ENCODE peak calls at places on chromosomes 3 and 15, in six cellular contexts. One of them, this sample, is unnamed.

GRCh38 chr3:143975549-143976152 is 4.0 kb downstream of the DIPK2A start:
- DNase-seq in breast epithelium: no peak
- DNase-seq in HepG2: peak; percentile 13
- DNase-seq in tibial nerve: no peak
- DNase-seq in adrenal gland: peak; percentile 19
- DNase-seq in heart left ventricle: no peak
- DNase-seq in this sample: no peak

GRCh38 chr3:45333549-45333948 is 54.8 kb upstream of the LARS2 start:
- DNase-seq in tibial nerve: no peak
- DNase-seq in HepG2: no peak
- DNase-seq in breast epithelium: no peak
- DNase-seq in heart left ventricle: no peak
- DNase-seq in adrenal gland: no peak
- DNase-seq in this sample: no peak

GRCh38 chr15:57375827-57376694 is at the start of gene CGNL1:
- DNase-seq in tibial nerve: peak; percentile 26
- DNase-seq in heart left ventricle: peak; percentile 40
- DNase-seq in HepG2: peak; percentile 14
- DNase-seq in breast epithelium: no peak
- DNase-seq in adrenal gland: peak; percentile 27
- DNase-seq in this sample: peak; percentile 33

GRCh38 chr15:66673410-66674322 is 28.4 kb upstream of the SMAD6 start:
- DNase-seq in breast epithelium: no peak
- DNase-seq in HepG2: no peak
- DNase-seq in tibial nerve: no peak
- DNase-seq in heart left ventricle: no peak
- DNase-seq in adrenal gland: peak; percentile 32
- DNase-seq in this sample: no peak

GRCh38 chr3:51717947-51718346 is 11.1 kb downstream of the GRM2 start:
- DNase-seq in adrenal gland: no peak
- DNase-seq in tibial nerve: no peak
- DNase-seq in breast epithelium: no peak
- DNase-seq in heart left ventricle: no peak
- DNase-seq in HepG2: no peak
- DNase-seq in this sample: no peak

GRCh38 chr3:149534671-149535394 is 60.3 kb downstream of the TM4SF4 start:
- DNase-seq in adrenal gland: no peak
- DNase-seq in tibial nerve: no peak
- DNase-seq in heart left ventricle: no peak
- DNase-seq in HepG2: no peak
- DNase-seq in breast epithelium: peak; percentile 62
- DNase-seq in this sample: no peak

GRCh38 chr3:13308406-13308805 is 111.7 kb downstream of the NUP210 start:
- DNase-seq in breast epithelium: no peak
- DNase-seq in adrenal gland: peak; percentile 41
- DNase-seq in tibial nerve: no peak
- DNase-seq in HepG2: peak; percentile 47
- DNase-seq in heart left ventricle: no peak
- DNase-seq in this sample: peak; percentile 70

GRCh38 chr3:143737065-143737464 is 111.2 kb downstream of the SLC9A9 start:
- DNase-seq in heart left ventricle: no peak
- DNase-seq in tibial nerve: no peak
- DNase-seq in HepG2: no peak
- DNase-seq in adrenal gland: no peak
- DNase-seq in breast epithelium: no peak
- DNase-seq in this sample: no peak

GRCh38 chr15:92463826-92464225 is 70.1 kb downstream of the ST8SIA2 start:
- DNase-seq in HepG2: no peak
- DNase-seq in adrenal gland: no peak
- DNase-seq in breast epithelium: no peak
- DNase-seq in tibial nerve: no peak
- DNase-seq in heart left ventricle: no peak
- DNase-seq in this sample: no peak

GRCh38 chr3:131114201-131114600 is 87.5 kb downstream of the NEK11 start:
- DNase-seq in breast epithelium: no peak
- DNase-seq in HepG2: no peak
- DNase-seq in tibial nerve: no peak
- DNase-seq in heart left ventricle: no peak
- DNase-seq in adrenal gland: no peak
- DNase-seq in this sample: no peak

GRCh38 chr15:89963301-89964288 is 37.5 kb upstream of the ZNF710 start:
- DNase-seq in heart left ventricle: peak; percentile 22
- DNase-seq in breast epithelium: no peak
- DNase-seq in HepG2: no peak
- DNase-seq in tibial nerve: no peak
- DNase-seq in adrenal gland: peak; percentile 47
- DNase-seq in this sample: no peak

GRCh38 chr3:107710851-107711250 is 188.1 kb downstream of the BBX start:
- DNase-seq in tibial nerve: no peak
- DNase-seq in breast epithelium: no peak
- DNase-seq in HepG2: no peak
- DNase-seq in heart left ventricle: peak; percentile 31
- DNase-seq in adrenal gland: peak; percentile 87
- DNase-seq in this sample: peak; percentile 23

GRCh38 chr15:89101302-89102191 is 13.3 kb downstream of the ABHD2 start:
- DNase-seq in heart left ventricle: peak; percentile 80
- DNase-seq in tibial nerve: peak; percentile 62
- DNase-seq in breast epithelium: peak; percentile 67
- DNase-seq in adrenal gland: peak; percentile 93
- DNase-seq in HepG2: peak; percentile 45
- DNase-seq in this sample: peak; percentile 45

GRCh38 chr3:184553385-184553784 is 8.2 kb upstream of the EPHB3 start:
- DNase-seq in breast epithelium: no peak
- DNase-seq in tibial nerve: no peak
- DNase-seq in adrenal gland: no peak
- DNase-seq in heart left ventricle: no peak
- DNase-seq in HepG2: no peak
- DNase-seq in this sample: no peak

GRCh38 chr3:147397911-147398809 is 8.2 kb downstream of the ZIC4 start:
- DNase-seq in heart left ventricle: no peak
- DNase-seq in tibial nerve: no peak
- DNase-seq in breast epithelium: no peak
- DNase-seq in HepG2: no peak
- DNase-seq in adrenal gland: no peak
- DNase-seq in this sample: no peak

GRCh38 chr3:188595890-188596376 is 442.0 kb downstream of the LPP start:
- DNase-seq in breast epithelium: no peak
- DNase-seq in adrenal gland: no peak
- DNase-seq in tibial nerve: no peak
- DNase-seq in HepG2: no peak
- DNase-seq in heart left ventricle: no peak
- DNase-seq in this sample: no peak

GRCh38 chr15:78437107-78437761 is 782 bp upstream of the IREB2 start:
- DNase-seq in adrenal gland: peak; percentile 47
- DNase-seq in breast epithelium: no peak
- DNase-seq in HepG2: no peak
- DNase-seq in tibial nerve: no peak
- DNase-seq in heart left ventricle: no peak
- DNase-seq in this sample: no peak

GRCh38 chr15:40843183-40843884 is 514 bp upstream of the SPINT1 start:
- DNase-seq in adrenal gland: no peak
- DNase-seq in tibial nerve: no peak
- DNase-seq in heart left ventricle: no peak
- DNase-seq in HepG2: no peak
- DNase-seq in breast epithelium: no peak
- DNase-seq in this sample: no peak

GRCh38 chr3:171936231-171936841 is 93.2 kb downstream of the TMEM212 start:
- DNase-seq in HepG2: no peak
- DNase-seq in tibial nerve: no peak
- DNase-seq in adrenal gland: peak; percentile 37
- DNase-seq in breast epithelium: no peak
- DNase-seq in heart left ventricle: no peak
- DNase-seq in this sample: peak; percentile 8

GRCh38 chr15:64282701-64283100 is 73.3 kb downstream of the CSNK1G1 start:
- DNase-seq in heart left ventricle: no peak
- DNase-seq in breast epithelium: no peak
- DNase-seq in HepG2: no peak
- DNase-seq in tibial nerve: no peak
- DNase-seq in adrenal gland: no peak
- DNase-seq in this sample: no peak

GRCh38 chr15:64503197-64503596 is 42.8 kb downstream of the ZNF609 start:
- DNase-seq in heart left ventricle: no peak
- DNase-seq in adrenal gland: no peak
- DNase-seq in breast epithelium: no peak
- DNase-seq in HepG2: no peak
- DNase-seq in tibial nerve: no peak
- DNase-seq in this sample: no peak

GRCh38 chr3:114496874-114497273 is 203.0 kb downstream of the TIGIT start:
- DNase-seq in breast epithelium: no peak
- DNase-seq in tibial nerve: no peak
- DNase-seq in adrenal gland: peak; percentile 56
- DNase-seq in heart left ventricle: no peak
- DNase-seq in HepG2: peak; percentile 63
- DNase-seq in this sample: no peak

GRCh38 chr3:48428863-48429415 is 947 bp downstream of the PLXNB1 start:
- DNase-seq in adrenal gland: no peak
- DNase-seq in tibial nerve: no peak
- DNase-seq in heart left ventricle: peak; percentile 65
- DNase-seq in breast epithelium: no peak
- DNase-seq in HepG2: no peak
- DNase-seq in this sample: no peak

GRCh38 chr15:61195116-61196002 is 33.7 kb downstream of the RORA start:
- DNase-seq in tibial nerve: no peak
- DNase-seq in adrenal gland: no peak
- DNase-seq in HepG2: peak; percentile 23
- DNase-seq in heart left ventricle: no peak
- DNase-seq in breast epithelium: no peak
- DNase-seq in this sample: peak; percentile 7

GRCh38 chr3:17765819-17766472 is 23.5 kb upstream of the TBC1D5 start:
- DNase-seq in tibial nerve: no peak
- DNase-seq in breast epithelium: no peak
- DNase-seq in adrenal gland: no peak
- DNase-seq in heart left ventricle: no peak
- DNase-seq in HepG2: no peak
- DNase-seq in this sample: no peak

GRCh38 chr15:74121040-74121439 is 9.3 kb upstream of the ISLR2 start:
- DNase-seq in adrenal gland: no peak
- DNase-seq in tibial nerve: no peak
- DNase-seq in heart left ventricle: no peak
- DNase-seq in breast epithelium: no peak
- DNase-seq in HepG2: no peak
- DNase-seq in this sample: no peak

GRCh38 chr15:39154776-39155175 is 426.1 kb upstream of the THBS1 start:
- DNase-seq in heart left ventricle: no peak
- DNase-seq in adrenal gland: no peak
- DNase-seq in tibial nerve: no peak
- DNase-seq in HepG2: no peak
- DNase-seq in breast epithelium: no peak
- DNase-seq in this sample: no peak

GRCh38 chr3:126927846-126928245 is 55.1 kb upstream of the PLXNA1 start:
- DNase-seq in breast epithelium: no peak
- DNase-seq in tibial nerve: no peak
- DNase-seq in heart left ventricle: no peak
- DNase-seq in HepG2: no peak
- DNase-seq in adrenal gland: no peak
- DNase-seq in this sample: no peak

GRCh38 chr15:67144609-67145306 is 79.4 kb downstream of the SMAD3 start:
- DNase-seq in breast epithelium: no peak
- DNase-seq in adrenal gland: no peak
- DNase-seq in tibial nerve: no peak
- DNase-seq in HepG2: no peak
- DNase-seq in heart left ventricle: no peak
- DNase-seq in this sample: no peak

GRCh38 chr3:149462653-149463052 is 11.8 kb upstream of the TM4SF4 start:
- DNase-seq in adrenal gland: no peak
- DNase-seq in breast epithelium: no peak
- DNase-seq in tibial nerve: no peak
- DNase-seq in HepG2: no peak
- DNase-seq in heart left ventricle: no peak
- DNase-seq in this sample: no peak

GRCh38 chr3:185807455-185808068 is 17.3 kb downstream of the IGF2BP2 start:
- DNase-seq in breast epithelium: no peak
- DNase-seq in HepG2: no peak
- DNase-seq in heart left ventricle: no peak
- DNase-seq in tibial nerve: no peak
- DNase-seq in adrenal gland: no peak
- DNase-seq in this sample: peak; percentile 54

GRCh38 chr3:97971679-97972567 is at the start of gene RIOX2:
- DNase-seq in adrenal gland: peak; percentile 71
- DNase-seq in breast epithelium: peak; percentile 68
- DNase-seq in HepG2: peak; percentile 52
- DNase-seq in heart left ventricle: peak; percentile 75
- DNase-seq in tibial nerve: peak; percentile 35
- DNase-seq in this sample: peak; percentile 73
- TF ChIP-seq POLR2A in adrenal gland: no peak
- TF ChIP-seq POLR2A in breast epithelium: no peak
- TF ChIP-seq POLR2A in HepG2: peak; percentile 81
- TF ChIP-seq POLR2A in heart left ventricle: peak; percentile 76
- TF ChIP-seq POLR2A in tibial nerve: no peak
- TF ChIP-seq POLR2A in this sample: peak; percentile 91

GRCh38 chr3:187042062-187042745 is 97.1 kb downstream of the RPL39L start:
- DNase-seq in heart left ventricle: no peak
- DNase-seq in tibial nerve: no peak
- DNase-seq in breast epithelium: no peak
- DNase-seq in adrenal gland: no peak
- DNase-seq in HepG2: no peak
- DNase-seq in this sample: no peak
- TF ChIP-seq POLR2A in heart left ventricle: no peak
- TF ChIP-seq POLR2A in tibial nerve: no peak
- TF ChIP-seq POLR2A in breast epithelium: no peak
- TF ChIP-seq POLR2A in adrenal gland: no peak
- TF ChIP-seq POLR2A in HepG2: no peak
- TF ChIP-seq POLR2A in this sample: no peak

DNA sequence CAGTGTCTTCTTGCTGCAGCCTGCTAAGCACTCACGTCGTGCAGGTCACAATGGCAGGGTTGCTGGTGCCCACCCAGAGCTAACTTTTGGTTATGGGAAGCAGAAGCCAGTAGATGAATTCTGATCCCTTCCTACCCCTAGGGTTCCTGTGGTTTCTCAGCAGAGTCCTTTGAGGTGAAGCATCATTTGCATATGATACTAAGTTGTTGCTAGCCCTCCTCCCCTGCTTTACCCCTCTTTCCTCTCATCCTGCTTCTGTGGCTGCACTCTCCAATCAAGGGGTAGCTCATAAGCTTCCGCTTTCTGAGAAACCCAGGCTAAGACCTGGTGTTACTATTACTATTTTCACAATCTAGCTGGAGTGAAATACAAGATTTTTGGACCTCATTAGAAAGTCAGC is 22.1 kb upstream of the HEG1 start:
- DNase-seq in adrenal gland: no peak
- DNase-seq in tibial nerve: no peak
- DNase-seq in breast epithelium: no peak
- DNase-seq in HepG2: no peak
- DNase-seq in heart left ventricle: no peak
- DNase-seq in this sample: no peak
- TF ChIP-seq POLR2A in adrenal gland: no peak
- TF ChIP-seq POLR2A in tibial nerve: no peak
- TF ChIP-seq POLR2A in breast epithelium: no peak
- TF ChIP-seq POLR2A in HepG2: no peak
- TF ChIP-seq POLR2A in heart left ventricle: no peak
- TF ChIP-seq POLR2A in this sample: no peak

DNA sequence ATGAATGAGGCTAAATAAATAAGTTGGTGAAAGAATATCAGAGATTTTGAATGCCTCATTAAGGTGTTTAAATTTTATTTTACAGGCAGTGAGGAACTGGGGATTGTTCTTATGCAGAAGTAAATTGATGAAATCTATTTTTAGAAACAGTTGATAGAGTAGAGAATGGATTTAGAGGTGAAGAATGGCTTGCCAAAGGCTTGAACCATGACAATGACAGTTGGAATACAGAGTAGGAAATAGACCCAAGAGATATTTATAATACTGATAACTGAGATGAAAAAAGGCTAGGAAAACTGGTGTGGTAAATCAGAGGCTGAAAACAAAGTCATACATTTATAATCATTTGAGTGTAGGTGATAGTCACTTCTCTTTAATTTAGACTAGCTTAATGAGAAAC is 39.0 kb upstream of the RBMS3 start:
- DNase-seq in breast epithelium: no peak
- DNase-seq in heart left ventricle: no peak
- DNase-seq in adrenal gland: no peak
- DNase-seq in tibial nerve: no peak
- DNase-seq in HepG2: no peak
- DNase-seq in this sample: no peak
- TF ChIP-seq POLR2A in breast epithelium: no peak
- TF ChIP-seq POLR2A in heart left ventricle: no peak
- TF ChIP-seq POLR2A in adrenal gland: no peak
- TF ChIP-seq POLR2A in tibial nerve: no peak
- TF ChIP-seq POLR2A in HepG2: no peak
- TF ChIP-seq POLR2A in this sample: no peak